ENCODE peak calls at places on chromosomes 2 and 18, in nine cellular contexts. V is K562, N is spleen, W is transverse colon, A is suprapubic skin, M is HCT116, P is stomach, J is breast epithelium, T is upper lobe of left lung. U is an unnamed sample.

GRCh38 chr2:2743164-2743571 is 412.1 kb upstream of the MYT1L start:
- DNase-seq in V (no peak), N (peak; percentile 69), W (no peak), A (no peak), M (no peak), P (no peak), J (peak; percentile 65), T (no peak), U (no peak)

GRCh38 chr18:23406271-23406787 is 46.8 kb upstream of the RIOK3 start:
- DNase-seq in V (peak; percentile 39), N (no peak), W (no peak), A (no peak), M (no peak), P (no peak), J (no peak), T (no peak), U (no peak)

GRCh38 chr2:141692829-141693228 is 438.0 kb downstream of the LRP1B start:
- DNase-seq in V (no peak), N (no peak), W (no peak), A (no peak), M (no peak), P (no peak), J (no peak), T (no peak), U (no peak)

GRCh38 chr2:42424033-42424432 is 63.0 kb upstream of the COX7A2L start:
- DNase-seq in V (no peak), N (no peak), W (no peak), A (no peak), M (no peak), P (no peak), J (no peak), T (no peak), U (no peak)

GRCh38 chr2:150339282-150339681 is 148.2 kb downstream of the RND3 start:
- DNase-seq in V (no peak), N (no peak), W (no peak), A (no peak), M (no peak), P (no peak), J (no peak), T (no peak), U (no peak)

GRCh38 chr2:184527058-184527457 is 71.3 kb upstream of the ZNF804A start:
- DNase-seq in V (no peak), N (no peak), W (no peak), A (no peak), M (no peak), P (no peak), J (no peak), T (no peak), U (no peak)

GRCh38 chr18:24344509-24344908 is 53.1 kb downstream of the OSBPL1A start:
- DNase-seq in V (no peak), N (no peak), W (no peak), A (no peak), M (no peak), P (no peak), J (no peak), T (no peak), U (no peak)

GRCh38 chr18:160831-161570 is 2.6 kb downstream of the USP14 start:
- DNase-seq in V (no peak), N (no peak), W (no peak), A (no peak), M (no peak), P (no peak), J (no peak), T (no peak), U (no peak)

GRCh38 chr18:64191069-64191468 is 42.2 kb upstream of the LINC00305 start:
- DNase-seq in V (no peak), N (no peak), W (no peak), A (no peak), M (no peak), P (no peak), J (no peak), T (no peak), U (no peak)

GRCh38 chr2:65351948-65352595 is 80.3 kb downstream of the SPRED2 start:
- DNase-seq in V (no peak), N (no peak), W (no peak), A (no peak), M (no peak), P (no peak), J (no peak), T (no peak), U (no peak)

GRCh38 chr2:25491003-25491696 is 149.4 kb upstream of the DNMT3A start:
- DNase-seq in V (no peak), N (no peak), W (no peak), A (no peak), M (no peak), P (no peak), J (no peak), T (no peak), U (no peak)

GRCh38 chr2:157056200-157056676 is 201.3 kb upstream of the GALNT5 start:
- DNase-seq in V (no peak), N (no peak), W (no peak), A (no peak), M (peak; percentile 56), P (no peak), J (no peak), T (no peak), U (no peak)

GRCh38 chr2:226983891-226984290 is 148.0 kb downstream of the RHBDD1 start:
- DNase-seq in V (no peak), N (no peak), W (no peak), A (no peak), M (no peak), P (no peak), J (no peak), T (no peak), U (no peak)

GRCh38 chr2:122148128-122148792 is 392.8 kb downstream of the TSN start:
- DNase-seq in V (no peak), N (no peak), W (no peak), A (no peak), M (no peak), P (no peak), J (no peak), T (no peak), U (no peak)

GRCh38 chr2:55063713-55064323 is 13.6 kb upstream of the RTN4 start:
- DNase-seq in V (peak; percentile 32), N (no peak), W (peak; percentile 19), A (no peak), M (no peak), P (no peak), J (no peak), T (no peak), U (no peak)

GRCh38 chr18:43978174-43978573 is 700.9 kb upstream of the SYT4 start:
- DNase-seq in V (no peak), N (no peak), W (no peak), A (no peak), M (no peak), P (no peak), J (no peak), T (no peak), U (no peak)
- H3K9me3 ChIP-seq in V (no peaks in the 10 kb centered on the region), N (no peaks in the 10 kb centered on the region), W (no peaks in the 10 kb centered on the region), A (no peaks in the 10 kb centered on the region), M (peaks cover 13% of the 10 kb centered on the region), P (no peaks in the 10 kb centered on the region), J (no peaks in the 10 kb centered on the region), T (no peaks in the 10 kb centered on the region), U (no peaks in the 10 kb centered on the region)

GRCh38 chr2:191020742-191021381 is 6.9 kb upstream of the STAT1 start:
- DNase-seq in V (peak; percentile 37), N (no peak), W (peak; percentile 24), A (no peak), M (no peak), P (peak; percentile 36), J (no peak), T (peak; percentile 65), U (no peak)
- TF ChIP-seq POLR2AphosphoS5 in V (no peak), N (no peak), W (no peak), A (no peak), M (no peak), P (no peak), J (no peak), T (peak; percentile 81), U (no peak)

GRCh38 chr2:11853197-11853588 is 106.8 kb downstream of the LPIN1 start:
- DNase-seq in V (no peak), N (peak; percentile 34), W (no peak), A (no peak), M (no peak), P (no peak), J (no peak), T (no peak), U (no peak)

GRCh38 chr2:11851881-11852280 is 105.4 kb downstream of the LPIN1 start:
- DNase-seq in V (no peak), N (no peak), W (no peak), A (no peak), M (no peak), P (no peak), J (no peak), T (no peak), U (no peak)

GRCh38 chr2:11852526-11853196 is 106.2 kb downstream of the LPIN1 start:
- DNase-seq in V (no peak), N (peak; percentile 39), W (no peak), A (peak; percentile 3), M (no peak), P (no peak), J (no peak), T (no peak), U (no peak)

GRCh38 chr2:11856095-11856494 is 109.7 kb downstream of the LPIN1 start:
- DNase-seq in V (no peak), N (no peak), W (no peak), A (no peak), M (no peak), P (no peak), J (no peak), T (no peak), U (no peak)

DNA sequence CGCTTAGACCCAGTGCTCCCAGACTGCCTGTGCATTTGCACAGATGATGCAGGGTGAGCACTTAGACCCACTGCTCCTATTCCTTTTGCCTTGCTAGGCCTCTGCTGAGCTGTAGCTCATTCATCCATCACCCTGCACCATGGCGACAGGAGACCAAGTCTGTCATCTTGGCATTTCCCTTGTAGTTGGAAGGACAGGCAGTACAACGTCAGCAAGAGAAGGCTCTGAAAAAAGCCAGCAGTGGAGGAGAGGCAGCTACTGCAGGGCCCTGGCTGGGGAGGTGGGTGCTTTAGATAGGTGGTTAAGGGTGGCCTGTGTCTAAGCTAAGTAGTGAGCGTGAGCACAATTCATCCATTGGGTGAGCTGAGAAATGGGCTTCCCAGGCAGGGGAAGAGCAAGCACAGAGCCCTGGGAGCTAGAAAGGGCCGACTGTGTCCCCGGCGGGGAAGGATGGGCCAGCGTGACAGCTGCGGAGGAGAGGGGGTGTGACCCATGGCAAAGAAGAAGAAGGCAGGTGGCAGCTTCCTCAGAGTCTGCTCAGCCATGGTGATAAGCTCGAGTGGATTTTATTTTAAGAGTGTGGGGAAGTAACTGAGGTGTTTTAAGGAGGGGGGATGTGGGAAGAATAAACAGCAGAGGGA is 108.8 kb downstream of the LPIN1 start:
- DNase-seq in V (no peak), N (peak; percentile 77), W (no peak), A (no peak), M (no peak), P (no peak), J (no peak), T (no peak), U (no peak)
- H3K36me3 ChIP-seq in V (no peaks in the 10 kb centered on the region), N (no peaks in the 10 kb centered on the region), W (no peaks in the 10 kb centered on the region), A (no peaks in the 10 kb centered on the region), M (no peaks in the 10 kb centered on the region), P (no peaks in the 10 kb centered on the region), J (no peaks in the 10 kb centered on the region), T (no peaks in the 10 kb centered on the region), U (no peaks in the 10 kb centered on the region)

DNA sequence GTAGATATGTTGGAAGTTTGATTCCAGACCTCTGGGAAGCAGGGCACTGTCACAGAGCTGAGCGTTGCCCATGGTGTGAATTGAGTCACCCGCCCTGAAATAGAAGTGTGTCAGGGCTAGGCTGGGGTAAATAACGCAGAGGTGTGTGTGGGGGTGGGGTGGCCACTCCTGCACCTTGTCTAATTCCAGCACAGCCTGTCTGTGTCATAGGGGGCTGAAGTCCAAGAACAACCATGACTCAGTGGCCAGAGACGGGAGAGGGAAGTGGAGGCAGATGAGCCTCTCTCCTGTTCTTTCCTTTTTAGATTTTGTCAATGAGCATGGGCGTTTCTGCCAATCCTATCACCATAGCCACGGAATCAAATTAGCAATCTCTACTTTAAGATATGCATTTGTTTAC is 852.8 kb downstream of the DCDC2C start:
- DNase-seq in V (no peak), N (no peak), W (no peak), A (no peak), M (no peak), P (no peak), J (no peak), T (no peak), U (no peak)
- H3K9me3 ChIP-seq in V (no peaks in the 10 kb centered on the region), N (no peaks in the 10 kb centered on the region), W (peaks cover 2% of the 10 kb centered on the region), A (no peaks in the 10 kb centered on the region), M (peaks cover 8% of the 10 kb centered on the region), P (peaks cover 3% of the 10 kb centered on the region), J (no peaks in the 10 kb centered on the region), T (no peaks in the 10 kb centered on the region), U (no peaks in the 10 kb centered on the region)

U was measured in SK-N-MC.